ENCODE peak calls at places on chromosomes 11 and 22, in four cellular contexts. T, K, B and A are unnamed samples.

GRCh38 chr11:129530154-129530895 is 154.7 kb downstream of the BARX2 start:
- DNase-seq in T (no peak), K (no peak), B (no peak), A (no peak)

GRCh38 chr11:90134420-90135003 is at the start of gene NAALAD2:
- DNase-seq in T (peak; percentile 80), K (peak; percentile 9), B (peak; percentile 77), A (peak; percentile 72)

GRCh38 chr11:69292221-69292648 is 1.7 kb upstream of the MYEOV start:
- DNase-seq in T (peak; percentile 71), K (no peak), B (peak; percentile 84), A (peak; percentile 81)

GRCh38 chr11:44744160-44744559 is 17.4 kb downstream of the TSPAN18 start:
- DNase-seq in T (no peak), K (peak; percentile 44), B (no peak), A (no peak)

GRCh38 chr11:36249271-36249670 is 40.0 kb downstream of the COMMD9 start:
- DNase-seq in T (no peak), K (peak; percentile 91), B (no peak), A (no peak)

GRCh38 chr22:49431559-49431958 is 396.1 kb downstream of the BRD1 start:
- DNase-seq in T (no peak), K (no peak), B (no peak), A (no peak)

GRCh38 chr11:66958232-66958955 is at the start of gene PC:
- DNase-seq in T (peak; percentile 100), K (peak; percentile 100), B (peak; percentile 97), A (peak; percentile 100)

GRCh38 chr22:36201630-36202312 is at the start of gene APOL4:
- DNase-seq in T (no peak), K (no peak), B (no peak), A (no peak)

GRCh38 chr11:67301951-67302516 is 1.3 kb upstream of the SSH3 start:
- DNase-seq in T (peak; percentile 80), K (peak; percentile 68), B (peak; percentile 75), A (peak; percentile 75)

GRCh38 chr22:30336752-30337460 is 10.2 kb upstream of the TBC1D10A start:
- DNase-seq in T (no peak), K (no peak), B (no peak), A (no peak)

GRCh38 chr11:78228467-78228866 is 39.7 kb downstream of the USP35 start:
- DNase-seq in T (peak; percentile 45), K (peak; percentile 55), B (no peak), A (peak; percentile 85)

GRCh38 chr11:33268945-33269567 is 11.9 kb downstream of the HIPK3 start:
- DNase-seq in T (no peak), K (peak; percentile 29), B (no peak), A (no peak)

GRCh38 chr11:73172992-73173656 is 31.0 kb upstream of the FCHSD2 start:
- DNase-seq in T (no peak), K (no peak), B (no peak), A (peak; percentile 33)

GRCh38 chr22:39522567-39523300 is 2.4 kb downstream of the ATF4 start:
- DNase-seq in T (no peak), K (peak; percentile 66), B (no peak), A (no peak)

GRCh38 chr11:95144313-95145235 is 54.9 kb downstream of the ENDOD1 start:
- DNase-seq in T (no peak), K (no peak), B (no peak), A (peak; percentile 62)

GRCh38 chr11:67449116-67449844 is 3.2 kb downstream of the GPR152 start:
- DNase-seq in T (no peak), K (no peak), B (no peak), A (no peak)

GRCh38 chr22:50115693-50116092 is 25.9 kb downstream of the MOV10L1 start:
- DNase-seq in T (no peak), K (peak; percentile 35), B (no peak), A (no peak)

GRCh38 chr11:116384876-116385275 is 387.9 kb downstream of the BUD13 start:
- DNase-seq in T (no peak), K (no peak), B (no peak), A (no peak)

GRCh38 chr22:37897805-37898204 is 8.3 kb upstream of the MICALL1 start:
- DNase-seq in T (no peak), K (no peak), B (no peak), A (no peak)

GRCh38 chr22:20507253-20508066 is at the start of gene MED15:
- DNase-seq in T (peak; percentile 94), K (peak; percentile 89), B (peak; percentile 93), A (peak; percentile 95)

GRCh38 chr11:123182101-123182500 is 12.9 kb downstream of the CLMP start:
- DNase-seq in T (no peak), K (no peak), B (no peak), A (peak; percentile 53)

GRCh38 chr11:116887909-116888556 is 50.6 kb upstream of the APOA1 start:
- DNase-seq in T (no peak), K (peak; percentile 71), B (no peak), A (no peak)

GRCh38 chr11:112785717-112786116 is 175.5 kb upstream of the NCAM1 start:
- DNase-seq in T (no peak), K (peak; percentile 11), B (no peak), A (no peak)

GRCh38 chr11:15282754-15283153 is 168.0 kb downstream of the INSC start:
- DNase-seq in T (no peak), K (no peak), B (no peak), A (no peak)

GRCh38 chr22:43427296-43428004 is 15.6 kb downstream of the MPPED1 start:
- DNase-seq in T (no peak), K (no peak), B (no peak), A (no peak)

GRCh38 chr22:43428005-43428485 is 16.2 kb downstream of the MPPED1 start:
- DNase-seq in T (no peak), K (no peak), B (no peak), A (no peak)

GRCh38 chr22:43424865-43425630 is 13.2 kb downstream of the MPPED1 start:
- DNase-seq in T (no peak), K (no peak), B (no peak), A (no peak)

GRCh38 chr22:43426816-43427215 is 15.0 kb downstream of the MPPED1 start:
- DNase-seq in T (no peak), K (no peak), B (no peak), A (no peak)

DNA sequence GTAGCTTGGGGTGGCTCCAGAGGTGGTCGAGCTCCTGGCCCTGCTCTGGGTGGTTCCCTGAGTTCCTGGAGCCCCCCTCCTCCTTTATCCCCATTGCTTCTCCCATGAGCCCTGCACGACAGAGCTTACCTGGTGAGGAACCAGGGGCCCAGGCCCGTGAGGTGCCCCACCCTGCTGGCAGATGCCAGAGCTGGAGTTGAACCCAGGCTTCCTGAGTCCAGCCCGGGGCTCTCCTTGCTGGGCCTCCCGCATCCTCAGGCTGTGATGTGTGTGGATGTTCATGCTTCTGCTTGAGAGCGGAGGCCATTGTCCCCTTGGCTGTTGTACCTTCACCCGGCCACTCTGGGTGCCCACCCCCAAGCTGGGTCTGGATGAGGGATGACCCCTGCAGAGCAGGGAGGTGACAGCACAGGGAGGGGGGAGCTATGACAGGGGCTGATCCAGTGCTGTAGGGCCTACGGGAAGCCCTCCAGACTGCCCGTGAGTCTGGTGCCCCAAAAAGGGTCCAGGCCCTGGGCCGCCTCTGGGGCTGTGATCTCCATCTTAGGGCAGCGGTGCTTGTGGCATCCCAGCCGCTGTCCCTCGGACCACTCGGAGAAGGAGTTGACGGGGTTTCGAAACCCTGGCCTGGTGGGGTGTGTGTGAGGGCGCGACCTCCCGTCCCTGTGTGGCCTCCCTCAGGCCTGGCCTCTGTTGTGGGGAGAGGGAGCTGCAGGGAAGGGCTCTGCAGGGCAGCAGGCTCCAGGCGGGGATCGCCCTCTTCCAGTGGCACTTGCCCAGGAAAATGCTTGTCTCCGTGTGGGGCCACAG is 14.4 kb downstream of the MPPED1 start:
- DNase-seq in T (no peak), K (no peak), B (no peak), A (no peak)
- H3K27me3 ChIP-seq in T (no peaks in the 10 kb centered on the region), K (peaks cover 34% of the 10 kb centered on the region), B (no peaks in the 10 kb centered on the region), A (no peaks in the 10 kb centered on the region)

GRCh38 chr11:2934611-2935239 is 5.5 kb upstream of the PHLDA2 start:
- DNase-seq in T (no peak), K (no peak), B (no peak), A (no peak)
- H3K56ac ChIP-seq in T (no peak overlapping the region), K (no peak overlapping the region), B (no peak overlapping the region), A (no peak overlapping the region)

GRCh38 chr11:8271106-8271886 is 7.6 kb upstream of the LMO1 start:
- DNase-seq in T (no peak), K (no peak), B (no peak), A (no peak)

GRCh38 chr11:8267280-8267679 is 3.6 kb upstream of the LMO1 start:
- DNase-seq in T (no peak), K (no peak), B (no peak), A (no peak)

GRCh38 chr11:8268530-8269461 is 5.1 kb upstream of the LMO1 start:
- DNase-seq in T (no peak), K (no peak), B (peak; percentile 55), A (peak; percentile 42)

GRCh38 chr11:8267831-8268529 is 4.3 kb upstream of the LMO1 start:
- DNase-seq in T (no peak), K (no peak), B (peak; percentile 73), A (no peak)

GRCh38 chr11:8269636-8270035 is 6.0 kb upstream of the LMO1 start:
- DNase-seq in T (no peak), K (no peak), B (no peak), A (no peak)
- H3K27me3 ChIP-seq in T (peaks cover 46% of the 10 kb centered on the region), K (peaks cover 63% of the 10 kb centered on the region), B (peaks cover 61% of the 10 kb centered on the region), A (peaks cover 41% of the 10 kb centered on the region)

GRCh38 chr11:31479073-31479472 is 30.3 kb downstream of the IMMP1L start:
- DNase-seq in T (no peak), K (no peak), B (no peak), A (no peak)

GRCh38 chr11:31477528-31478255 is 31.7 kb downstream of the IMMP1L start:
- DNase-seq in T (no peak), K (no peak), B (no peak), A (peak; percentile 15)

GRCh38 chr11:31480930-31481329 is 28.5 kb downstream of the IMMP1L start:
- DNase-seq in T (no peak), K (no peak), B (no peak), A (no peak)
- H3K56ac ChIP-seq in T (no peak overlapping the region), K (no peak overlapping the region), B (no peak overlapping the region), A (no peak overlapping the region)

DNA sequence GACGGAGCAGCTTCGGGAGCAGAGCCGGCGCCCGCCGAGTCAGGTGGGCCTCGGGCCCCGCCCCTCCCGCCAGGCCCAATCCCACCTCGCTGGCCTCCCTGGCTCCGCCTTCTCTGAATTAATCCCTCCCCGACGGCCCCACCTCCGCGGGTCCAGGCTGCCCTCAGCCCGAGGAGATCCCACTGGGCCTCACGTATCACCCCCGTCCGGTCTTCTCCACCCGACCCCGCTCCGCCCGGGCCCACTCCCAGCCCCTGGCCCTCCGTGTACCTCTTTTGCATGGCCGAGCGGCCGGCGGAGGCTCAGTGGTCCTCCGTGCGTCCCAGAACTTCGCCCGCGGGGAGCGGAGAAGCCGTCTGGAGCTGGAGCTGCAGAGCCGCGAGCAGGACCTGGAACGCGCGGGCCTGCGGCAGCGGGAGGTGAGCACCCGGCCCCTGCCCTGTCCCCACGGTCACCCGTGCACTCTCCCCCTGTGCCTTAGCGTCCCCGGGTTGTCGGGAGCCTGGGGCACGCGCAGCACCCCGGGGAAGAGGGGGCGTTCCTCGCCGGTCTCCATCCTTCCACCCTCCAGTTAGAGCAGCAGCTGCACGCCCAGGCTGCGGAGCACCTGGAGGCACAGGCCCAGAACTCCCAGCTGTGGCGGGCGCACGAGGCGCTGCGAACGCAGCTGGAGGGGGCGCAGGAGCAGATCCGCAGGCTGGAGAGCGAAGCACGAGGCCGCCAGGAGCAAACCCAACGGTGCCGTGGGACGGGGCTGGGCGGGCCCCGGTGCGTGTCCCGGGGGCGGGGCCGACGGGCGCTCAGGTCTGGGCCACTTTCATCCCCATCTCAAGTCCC is 2.2 kb upstream of the CD151 start:
- DNase-seq in T (peak; percentile 92), K (no peak), B (no peak), A (peak; percentile 90)
- H3K27me3 ChIP-seq in T (peaks cover 9% of the 10 kb centered on the region), K (peaks cover 6% of the 10 kb centered on the region), B (peaks cover 41% of the 10 kb centered on the region), A (peaks cover 3% of the 10 kb centered on the region)

GRCh38 chr11:12057299-12057980 is 49.0 kb upstream of the DKK3 start:
- DNase-seq in T (no peak), K (no peak), B (no peak), A (no peak)
- H3K56ac ChIP-seq in T (no peak overlapping the region), K (no peak overlapping the region), B (no peak overlapping the region), A (no peak overlapping the region)